ENCODE peak calls at places on chromosome 3, in five cellular contexts. E, I, J, V and T are unnamed samples.

GRCh38 chr3:194203482-194204035 is 67.6 kb downstream of the HES1 start:
- DNase-seq in E (no peak), I (no peak), J (no peak), V (no peak), T (no peak)

GRCh38 chr3:10927551-10927950 is 65.0 kb upstream of the SLC6A1 start:
- DNase-seq in E (no peak), I (no peak), J (no peak), V (no peak), T (no peak)

GRCh38 chr3:114456742-114457141 is 162.9 kb downstream of the TIGIT start:
- DNase-seq in E (no peak), I (no peak), J (no peak), V (no peak), T (no peak)

GRCh38 chr3:152175576-152175883 is 93.2 kb upstream of the MBNL1 start:
- DNase-seq in E (no peak), I (no peak), J (no peak), V (no peak), T (no peak)

GRCh38 chr3:44976002-44976815 is at the start of the genes EXOSC7 and ZDHHC3:
- DNase-seq in E (peak; percentile 79), I (peak; percentile 91), J (peak; percentile 84), V (peak; percentile 89), T (peak; percentile 90)

GRCh38 chr3:11530153-11530721 is 113.5 kb downstream of the VGLL4 start:
- DNase-seq in E (no peak), I (no peak), J (no peak), V (no peak), T (no peak)

GRCh38 chr3:197171481-197172067 is 126.8 kb downstream of the DLG1 start:
- DNase-seq in E (no peak), I (no peak), J (no peak), V (no peak), T (no peak)

GRCh38 chr3:114455432-114455831 is 161.6 kb downstream of the TIGIT start:
- DNase-seq in E (no peak), I (no peak), J (no peak), V (no peak), T (no peak)

GRCh38 chr3:118936811-118937210 is 97.8 kb downstream of the IGSF11 start:
- DNase-seq in E (no peak), I (no peak), J (no peak), V (no peak), T (no peak)

GRCh38 chr3:151156618-151157216 is 46.3 kb downstream of the GPR171 start:
- DNase-seq in E (peak; percentile 26), I (no peak), J (no peak), V (no peak), T (no peak)

GRCh38 chr3:112633757-112634156 is 7.2 kb downstream of the CCDC80 start:
- DNase-seq in E (no peak), I (no peak), J (no peak), V (no peak), T (no peak)

GRCh38 chr3:111373861-111374260 is 168.1 kb upstream of the CD96 start:
- DNase-seq in E (no peak), I (no peak), J (no peak), V (no peak), T (no peak)

GRCh38 chr3:66037330-66037985 is 1.3 kb downstream of the MAGI1 start:
- DNase-seq in E (no peak), I (peak; percentile 74), J (no peak), V (peak; percentile 60), T (peak; percentile 60)

GRCh38 chr3:66039590-66039887 is 821 bp upstream of the MAGI1 start:
- DNase-seq in E (no peak), I (peak; percentile 67), J (no peak), V (peak; percentile 35), T (peak; percentile 58)

GRCh38 chr3:66038384-66038725 is 363 bp downstream of the MAGI1 start:
- DNase-seq in E (peak; percentile 40), I (no peak), J (no peak), V (no peak), T (no peak)

GRCh38 chr3:66037986-66038369 is 740 bp downstream of the MAGI1 start:
- DNase-seq in E (no peak), I (peak; percentile 61), J (no peak), V (peak; percentile 22), T (no peak)

DNA sequence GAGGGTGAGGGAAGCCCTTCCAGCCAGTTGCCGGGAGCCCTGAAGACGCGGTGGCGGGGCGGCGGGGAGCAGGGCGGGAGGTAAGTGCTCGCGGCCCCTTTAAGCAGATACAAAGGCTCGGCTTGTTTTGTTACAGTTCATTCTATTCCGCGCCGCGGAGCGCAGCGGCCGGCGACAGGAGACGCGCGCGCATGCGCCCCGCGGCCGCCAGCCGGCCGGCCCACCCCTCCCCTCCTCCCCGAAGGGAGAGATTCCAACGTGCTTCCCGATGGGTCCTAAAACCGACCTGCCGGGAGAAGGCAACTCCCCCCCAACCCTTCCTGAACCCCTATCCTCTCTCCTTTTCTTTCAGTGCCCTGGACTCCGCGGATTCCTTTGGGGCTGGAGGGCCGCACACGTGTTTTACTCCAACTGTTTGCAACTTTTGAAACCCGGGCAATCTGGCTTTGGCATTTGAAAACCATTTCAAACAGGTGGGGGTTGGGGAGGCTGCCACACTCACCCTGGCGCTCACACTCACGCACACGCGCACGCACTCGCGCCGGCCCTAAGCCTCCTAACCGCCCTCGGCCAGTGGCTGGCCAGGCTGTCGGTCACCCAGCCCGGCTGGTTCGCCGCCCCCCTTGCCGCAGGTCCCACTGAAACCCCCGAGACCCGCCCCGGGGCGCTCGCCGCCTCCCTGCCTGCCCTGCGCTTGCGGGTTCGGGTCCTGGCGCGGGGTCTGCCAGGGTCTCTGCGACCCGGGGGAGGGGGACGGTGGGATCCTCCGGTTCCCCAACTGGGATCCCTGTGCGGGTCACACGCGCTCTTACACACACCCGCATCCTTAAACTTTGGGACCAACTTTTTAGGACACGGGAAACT is at the start of gene MAGI1:
- DNase-seq in E (peak; percentile 76), I (peak; percentile 94), J (peak; percentile 83), V (peak; percentile 91), T (peak; percentile 92)
- TF ChIP-seq POLR2A in E (peak; percentile 47), I (peak; percentile 80), J (no peak), V (peak; percentile 67), T (no peak)

GRCh38 chr3:48685603-48686511 is at the start of gene NCKIPSD:
- DNase-seq in E (peak; percentile 85), I (peak; percentile 93), J (peak; percentile 82), V (peak; percentile 92), T (peak; percentile 94)
- TF ChIP-seq POLR2A in E (peak; percentile 95), I (peak; percentile 79), J (peak; percentile 43), V (peak; percentile 68), T (no peak)

GRCh38 chr3:71583569-71584215 is at the start of gene FOXP1:
- DNase-seq in E (peak; percentile 78), I (peak; percentile 88), J (peak; percentile 61), V (peak; percentile 83), T (peak; percentile 78)
- TF ChIP-seq POLR2A in E (peak; percentile 53), I (peak; percentile 65), J (no peak), V (peak; percentile 63), T (no peak)

GRCh38 chr3:52150357-52150756 is 3.9 kb downstream of the POC1A start:
- DNase-seq in E (no peak), I (no peak), J (no peak), V (no peak), T (no peak)

GRCh38 chr3:52153389-52154096 is 680 bp downstream of the POC1A start:
- DNase-seq in E (no peak), I (no peak), J (peak; percentile 26), V (peak; percentile 59), T (no peak)

GRCh38 chr3:52155912-52156311 is 1.7 kb upstream of the POC1A start:
- DNase-seq in E (no peak), I (no peak), J (no peak), V (no peak), T (no peak)

GRCh38 chr3:52150860-52151259 is 3.4 kb downstream of the POC1A start:
- DNase-seq in E (no peak), I (no peak), J (no peak), V (no peak), T (no peak)

GRCh38 chr3:52154135-52155094 is at the start of gene POC1A:
- DNase-seq in E (peak; percentile 96), I (peak; percentile 97), J (peak; percentile 99), V (peak; percentile 97), T (peak; percentile 97)
- TF ChIP-seq POLR2A in E (peak; percentile 60), I (peak; percentile 83), J (no peak), V (peak; percentile 60), T (no peak)

GRCh38 chr3:55002416-55002930 is 74.6 kb upstream of the LRTM1 start:
- DNase-seq in E (no peak), I (no peak), J (no peak), V (no peak), T (no peak)

GRCh38 chr3:55000546-55000945 is 72.7 kb upstream of the LRTM1 start:
- DNase-seq in E (no peak), I (no peak), J (no peak), V (no peak), T (no peak)

GRCh38 chr3:54999801-55000200 is 71.9 kb upstream of the LRTM1 start:
- DNase-seq in E (no peak), I (no peak), J (no peak), V (no peak), T (no peak)

GRCh38 chr3:55000946-55001345 is 73.1 kb upstream of the LRTM1 start:
- DNase-seq in E (no peak), I (no peak), J (no peak), V (no peak), T (no peak)

GRCh38 chr3:54999159-54999558 is 71.3 kb upstream of the LRTM1 start:
- DNase-seq in E (no peak), I (no peak), J (no peak), V (no peak), T (no peak)
- TF ChIP-seq POLR2A in E (no peak), I (no peak), J (no peak), V (no peak), T (no peak)

GRCh38 chr3:37599186-37599585 is 262.5 kb upstream of the CTDSPL start:
- DNase-seq in E (no peak), I (no peak), J (peak; percentile 33), V (no peak), T (no peak)
- TF ChIP-seq POLR2A in E (no peak), I (no peak), J (no peak), V (no peak), T (no peak)

DNA sequence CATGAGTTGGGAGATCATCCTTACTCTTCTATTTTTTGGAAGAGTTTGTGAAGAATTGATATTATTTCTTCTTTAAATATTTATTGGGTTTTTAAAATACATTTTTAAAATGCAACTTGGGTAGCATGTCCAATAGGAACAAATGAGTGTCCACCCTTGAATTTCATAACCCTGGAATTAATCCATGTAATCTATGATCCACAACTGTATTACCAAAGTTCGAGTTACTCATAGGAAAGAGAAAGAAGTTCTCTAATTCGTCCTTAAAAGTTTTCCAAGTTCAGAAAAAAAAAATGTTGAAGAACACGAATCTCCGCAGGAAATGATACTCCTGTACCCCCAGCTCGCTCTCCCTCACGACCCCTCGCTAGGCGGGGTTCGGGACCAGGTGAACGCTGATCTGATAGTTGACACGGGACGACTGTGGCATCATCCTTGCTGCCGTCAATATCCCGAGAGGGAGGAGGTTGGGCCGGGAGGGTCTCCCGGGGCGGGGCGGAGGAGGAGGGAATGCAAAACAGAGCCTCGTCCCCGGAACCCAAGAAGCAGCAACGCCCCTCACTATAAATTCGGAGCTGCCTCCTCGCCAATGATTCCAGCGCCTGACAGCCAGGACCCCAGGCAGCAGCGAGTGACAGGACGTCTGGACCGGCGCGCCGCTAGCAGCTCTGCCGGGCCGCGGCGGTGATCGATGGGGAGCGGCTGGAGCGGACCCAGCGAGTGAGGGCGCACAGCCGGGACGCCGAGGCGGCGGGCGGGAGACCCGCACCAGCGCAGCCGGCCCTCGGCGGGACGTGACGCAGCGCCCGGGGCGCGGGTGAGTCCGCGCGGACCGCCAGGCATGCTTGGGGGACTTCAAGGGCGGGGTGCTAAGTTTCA is at the start of gene AGTR1:
- DNase-seq in E (peak; percentile 78), I (peak; percentile 90), J (peak; percentile 81), V (peak; percentile 12), T (peak; percentile 28)
- TF ChIP-seq POLR2A in E (peak; percentile 66), I (peak; percentile 97), J (peak; percentile 75), V (no peak), T (no peak)